ENCODE peak calls at places on chromosomes 2 and 18, in nine cellular contexts. S is NCI-H1105; L is skeletal muscle cell; E is nephron progenitor cell; W is CD8-positive, alpha-beta T cell; D is Calu3; P is fibroblast of the aortic adventitia; O is SW 1271; F is T-helper 1 cell. G is an unnamed sample.

GRCh38 chr2:202238234-202239197 is at the start of gene SUMO1:
- DNase-seq in W (peak), F (peak), D (peak), E (peak), L (peak), P (peak), S (peak), O (peak), G (peak)

GRCh38 chr2:42293019-42293418 is 68.0 kb downstream of the COX7A2L start:
- DNase-seq in F (no peak), E (no peak), P (no peak), O (no peak), D (no peak), W (no peak), S (no peak), L (no peak), G (no peak)

GRCh38 chr18:44786697-44787096 is 106.0 kb downstream of the SETBP1 start:
- DNase-seq in D (no peak), O (no peak), S (no peak), P (no peak), L (no peak), F (no peak), W (no peak), E (peak), G (no peak)

GRCh38 chr2:115976916-115977315 is 1534.5 kb downstream of the DPP10 start:
- DNase-seq in F (no peak), S (no peak), D (no peak), O (no peak), P (no peak), W (no peak), E (no peak), L (no peak), G (no peak)

GRCh38 chr18:48926420-48926857 is 24.3 kb downstream of the SMAD7 start:
- DNase-seq in D (no peak), W (no peak), F (no peak), P (no peak), S (no peak), L (no peak), O (no peak), E (no peak), G (no peak)

GRCh38 chr2:145592362-145592761 is 1072.4 kb upstream of the ZEB2 start:
- DNase-seq in S (no peak), D (no peak), F (no peak), E (no peak), P (peak), W (no peak), L (no peak), O (no peak), G (no peak)

GRCh38 chr2:120480903-120481445 is 135.0 kb downstream of the INHBB start:
- DNase-seq in O (no peak), L (no peak), E (no peak), W (no peak), F (no peak), D (no peak), S (no peak), P (no peak), G (no peak)

GRCh38 chr18:13629841-13630747 is 96.3 kb downstream of the FAM210A start:
- DNase-seq in W (no peak), D (peak), S (peak), L (peak), F (no peak), E (peak), P (peak), O (peak), G (peak)

GRCh38 chr2:65686928-65687521 is 254.6 kb upstream of the SPRED2 start:
- DNase-seq in W (no peak), F (no peak), S (peak), E (no peak), L (no peak), P (no peak), O (no peak), D (no peak), G (no peak)

GRCh38 chr18:11324510-11324909 is 175.1 kb upstream of the PIEZO2 start:
- DNase-seq in F (no peak), W (no peak), S (no peak), D (no peak), O (no peak), E (no peak), P (peak), L (no peak), G (no peak)

GRCh38 chr18:58218111-58218510 is 174.1 kb downstream of the NEDD4L start:
- DNase-seq in W (no peak), S (no peak), D (no peak), E (no peak), L (no peak), F (no peak), O (peak), P (peak), G (no peak)

GRCh38 chr18:23311346-23312103 is 141.6 kb upstream of the RIOK3 start:
- DNase-seq in O (no peak), L (peak), F (no peak), S (no peak), D (no peak), W (no peak), P (peak), E (no peak), G (no peak)

G was measured in Panc1.